ENCODE peak calls at places on chromosomes 7 and 10, in ten cellular contexts. One of them, this sample, is unnamed.

GRCh38 chr7:47783456-47784240 is 164.6 kb downstream of the PKD1L1 start:
- DNase-seq in tibial nerve: no peak
- DNase-seq in transverse colon: no peak
- DNase-seq in upper lobe of left lung: no peak
- DNase-seq in A549: peak; percentile 40
- DNase-seq in stomach: no peak
- DNase-seq in ovary: no peak
- DNase-seq in H1: no peak
- DNase-seq in HepG2: peak; percentile 61
- DNase-seq in sigmoid colon: peak; percentile 75
- DNase-seq in this sample: peak; percentile 50

GRCh38 chr10:11949152-11949551 is 93.5 kb downstream of the UPF2 start:
- DNase-seq in tibial nerve: no peak
- DNase-seq in A549: no peak
- DNase-seq in H1: no peak
- DNase-seq in HepG2: no peak
- DNase-seq in stomach: no peak
- DNase-seq in sigmoid colon: no peak
- DNase-seq in transverse colon: no peak
- DNase-seq in ovary: no peak
- DNase-seq in upper lobe of left lung: no peak
- DNase-seq in this sample: no peak

GRCh38 chr10:127776816-127777215 is 39.8 kb downstream of the FOXI2 start:
- DNase-seq in A549: no peak
- DNase-seq in sigmoid colon: no peak
- DNase-seq in HepG2: no peak
- DNase-seq in H1: no peak
- DNase-seq in stomach: no peak
- DNase-seq in tibial nerve: no peak
- DNase-seq in ovary: no peak
- DNase-seq in upper lobe of left lung: no peak
- DNase-seq in transverse colon: no peak
- DNase-seq in this sample: peak; percentile 79

GRCh38 chr7:149414745-149415390 is 46.0 kb downstream of the ZNF777 start:
- DNase-seq in upper lobe of left lung: peak; percentile 75
- DNase-seq in A549: no peak
- DNase-seq in stomach: no peak
- DNase-seq in tibial nerve: peak; percentile 36
- DNase-seq in sigmoid colon: peak; percentile 87
- DNase-seq in ovary: peak; percentile 64
- DNase-seq in transverse colon: peak; percentile 42
- DNase-seq in HepG2: no peak
- DNase-seq in H1: peak; percentile 94
- DNase-seq in this sample: peak; percentile 91

GRCh38 chr7:104643587-104644217 is 315.3 kb downstream of the LHFPL3 start:
- DNase-seq in sigmoid colon: no peak
- DNase-seq in stomach: no peak
- DNase-seq in transverse colon: no peak
- DNase-seq in H1: peak; percentile 7
- DNase-seq in HepG2: peak; percentile 7
- DNase-seq in ovary: no peak
- DNase-seq in tibial nerve: no peak
- DNase-seq in A549: peak; percentile 15
- DNase-seq in upper lobe of left lung: no peak
- DNase-seq in this sample: no peak

GRCh38 chr10:99598781-99599481 is 21.3 kb downstream of the SLC25A28 start:
- DNase-seq in upper lobe of left lung: no peak
- DNase-seq in ovary: no peak
- DNase-seq in A549: no peak
- DNase-seq in transverse colon: no peak
- DNase-seq in HepG2: no peak
- DNase-seq in sigmoid colon: no peak
- DNase-seq in stomach: no peak
- DNase-seq in tibial nerve: no peak
- DNase-seq in H1: no peak
- DNase-seq in this sample: no peak

GRCh38 chr10:100715101-100715444 is 30.3 kb upstream of the PAX2 start:
- DNase-seq in tibial nerve: no peak
- DNase-seq in A549: no peak
- DNase-seq in stomach: no peak
- DNase-seq in HepG2: no peak
- DNase-seq in sigmoid colon: no peak
- DNase-seq in upper lobe of left lung: no peak
- DNase-seq in transverse colon: no peak
- DNase-seq in H1: no peak
- DNase-seq in ovary: no peak
- DNase-seq in this sample: no peak

GRCh38 chr7:152149363-152149762 is 123.9 kb downstream of the GALNT11 start:
- DNase-seq in HepG2: no peak
- DNase-seq in A549: no peak
- DNase-seq in transverse colon: no peak
- DNase-seq in upper lobe of left lung: no peak
- DNase-seq in H1: no peak
- DNase-seq in ovary: no peak
- DNase-seq in tibial nerve: no peak
- DNase-seq in sigmoid colon: no peak
- DNase-seq in stomach: no peak
- DNase-seq in this sample: no peak

GRCh38 chr7:36487756-36488336 is 98.2 kb downstream of the ANLN start:
- DNase-seq in stomach: no peak
- DNase-seq in ovary: no peak
- DNase-seq in H1: no peak
- DNase-seq in sigmoid colon: no peak
- DNase-seq in A549: peak; percentile 47
- DNase-seq in tibial nerve: no peak
- DNase-seq in upper lobe of left lung: no peak
- DNase-seq in transverse colon: no peak
- DNase-seq in HepG2: peak; percentile 39
- DNase-seq in this sample: no peak

GRCh38 chr7:42236266-42237161 is 495 bp downstream of the GLI3 start:
- DNase-seq in sigmoid colon: peak; percentile 84
- DNase-seq in ovary: peak; percentile 84
- DNase-seq in upper lobe of left lung: peak; percentile 91
- DNase-seq in tibial nerve: peak; percentile 37
- DNase-seq in H1: no peak
- DNase-seq in transverse colon: peak; percentile 27
- DNase-seq in stomach: no peak
- DNase-seq in HepG2: no peak
- DNase-seq in A549: peak; percentile 18
- DNase-seq in this sample: no peak

GRCh38 chr7:27187702-27188665 is 3.0 kb upstream of the HOXA11 start:
- DNase-seq in transverse colon: peak; percentile 35
- DNase-seq in stomach: peak; percentile 20
- DNase-seq in sigmoid colon: peak; percentile 70
- DNase-seq in tibial nerve: peak; percentile 13
- DNase-seq in A549: no peak
- DNase-seq in upper lobe of left lung: peak; percentile 58
- DNase-seq in H1: no peak
- DNase-seq in HepG2: no peak
- DNase-seq in ovary: no peak
- DNase-seq in this sample: no peak

GRCh38 chr7:106070567-106071254 is 41.4 kb downstream of the SYPL1 start:
- DNase-seq in A549: no peak
- DNase-seq in tibial nerve: no peak
- DNase-seq in stomach: no peak
- DNase-seq in upper lobe of left lung: no peak
- DNase-seq in transverse colon: no peak
- DNase-seq in sigmoid colon: no peak
- DNase-seq in H1: no peak
- DNase-seq in ovary: no peak
- DNase-seq in HepG2: no peak
- DNase-seq in this sample: no peak

GRCh38 chr7:13800694-13801448 is 188.6 kb downstream of the ETV1 start:
- DNase-seq in tibial nerve: no peak
- DNase-seq in A549: no peak
- DNase-seq in transverse colon: no peak
- DNase-seq in ovary: no peak
- DNase-seq in stomach: peak; percentile 42
- DNase-seq in H1: no peak
- DNase-seq in sigmoid colon: no peak
- DNase-seq in upper lobe of left lung: no peak
- DNase-seq in HepG2: no peak
- DNase-seq in this sample: no peak

GRCh38 chr7:55983537-55983936 is 19.2 kb downstream of the NIPSNAP2 start:
- DNase-seq in stomach: no peak
- DNase-seq in sigmoid colon: no peak
- DNase-seq in HepG2: no peak
- DNase-seq in tibial nerve: no peak
- DNase-seq in H1: no peak
- DNase-seq in upper lobe of left lung: no peak
- DNase-seq in transverse colon: no peak
- DNase-seq in ovary: no peak
- DNase-seq in A549: no peak
- DNase-seq in this sample: no peak
- TF ChIP-seq EP300 in stomach: no peak
- TF ChIP-seq EP300 in sigmoid colon: no peak
- TF ChIP-seq EP300 in HepG2: no peak
- TF ChIP-seq EP300 in tibial nerve: no peak
- TF ChIP-seq EP300 in H1: no peak
- TF ChIP-seq EP300 in upper lobe of left lung: no peak
- TF ChIP-seq EP300 in transverse colon: no peak
- TF ChIP-seq EP300 in ovary: no peak
- TF ChIP-seq EP300 in A549: no peak
- TF ChIP-seq EP300 in this sample: no peak

GRCh38 chr10:79009144-79009543 is 59.6 kb upstream of the ZMIZ1 start:
- DNase-seq in stomach: no peak
- DNase-seq in upper lobe of left lung: no peak
- DNase-seq in transverse colon: no peak
- DNase-seq in H1: no peak
- DNase-seq in A549: no peak
- DNase-seq in HepG2: no peak
- DNase-seq in ovary: no peak
- DNase-seq in sigmoid colon: no peak
- DNase-seq in tibial nerve: no peak
- DNase-seq in this sample: no peak

GRCh38 chr10:79014796-79015195 is 54.0 kb upstream of the ZMIZ1 start:
- DNase-seq in A549: no peak
- DNase-seq in H1: no peak
- DNase-seq in upper lobe of left lung: no peak
- DNase-seq in ovary: peak; percentile 37
- DNase-seq in sigmoid colon: no peak
- DNase-seq in stomach: no peak
- DNase-seq in HepG2: no peak
- DNase-seq in transverse colon: no peak
- DNase-seq in tibial nerve: no peak
- DNase-seq in this sample: no peak

GRCh38 chr10:79017882-79018550 is 50.8 kb upstream of the ZMIZ1 start:
- DNase-seq in stomach: no peak
- DNase-seq in ovary: no peak
- DNase-seq in transverse colon: no peak
- DNase-seq in A549: no peak
- DNase-seq in sigmoid colon: peak; percentile 53
- DNase-seq in HepG2: no peak
- DNase-seq in upper lobe of left lung: no peak
- DNase-seq in H1: no peak
- DNase-seq in tibial nerve: no peak
- DNase-seq in this sample: no peak

GRCh38 chr10:79012567-79012966 is 56.2 kb upstream of the ZMIZ1 start:
- DNase-seq in HepG2: no peak
- DNase-seq in tibial nerve: no peak
- DNase-seq in stomach: no peak
- DNase-seq in upper lobe of left lung: no peak
- DNase-seq in sigmoid colon: no peak
- DNase-seq in ovary: no peak
- DNase-seq in H1: no peak
- DNase-seq in A549: no peak
- DNase-seq in transverse colon: no peak
- DNase-seq in this sample: no peak

DNA sequence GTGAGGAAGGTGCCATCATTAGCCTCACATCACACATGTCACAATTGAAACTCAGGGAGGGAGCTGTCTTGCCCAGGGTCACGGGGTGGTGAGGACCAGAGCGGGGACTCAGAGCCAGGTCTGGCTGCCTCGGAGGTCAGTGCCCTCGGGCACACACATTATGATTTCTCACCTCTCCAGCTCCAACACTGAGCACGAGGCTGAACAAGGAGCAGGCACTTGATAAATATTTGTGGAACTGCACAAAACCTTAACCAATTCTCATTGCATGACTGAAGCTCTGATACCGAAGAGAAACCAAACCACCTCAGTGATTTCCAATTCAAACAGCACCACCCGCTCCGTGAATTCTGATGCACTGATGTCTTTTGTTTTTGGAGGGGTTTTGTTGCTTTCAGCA is 55.4 kb upstream of the ZMIZ1 start:
- DNase-seq in HepG2: no peak
- DNase-seq in sigmoid colon: no peak
- DNase-seq in stomach: no peak
- DNase-seq in ovary: no peak
- DNase-seq in transverse colon: no peak
- DNase-seq in A549: no peak
- DNase-seq in tibial nerve: no peak
- DNase-seq in H1: no peak
- DNase-seq in upper lobe of left lung: no peak
- DNase-seq in this sample: no peak
- TF ChIP-seq EP300 in HepG2: no peak
- TF ChIP-seq EP300 in sigmoid colon: no peak
- TF ChIP-seq EP300 in stomach: no peak
- TF ChIP-seq EP300 in ovary: no peak
- TF ChIP-seq EP300 in transverse colon: no peak
- TF ChIP-seq EP300 in A549: no peak
- TF ChIP-seq EP300 in tibial nerve: no peak
- TF ChIP-seq EP300 in H1: no peak
- TF ChIP-seq EP300 in upper lobe of left lung: no peak
- TF ChIP-seq EP300 in this sample: no peak

DNA sequence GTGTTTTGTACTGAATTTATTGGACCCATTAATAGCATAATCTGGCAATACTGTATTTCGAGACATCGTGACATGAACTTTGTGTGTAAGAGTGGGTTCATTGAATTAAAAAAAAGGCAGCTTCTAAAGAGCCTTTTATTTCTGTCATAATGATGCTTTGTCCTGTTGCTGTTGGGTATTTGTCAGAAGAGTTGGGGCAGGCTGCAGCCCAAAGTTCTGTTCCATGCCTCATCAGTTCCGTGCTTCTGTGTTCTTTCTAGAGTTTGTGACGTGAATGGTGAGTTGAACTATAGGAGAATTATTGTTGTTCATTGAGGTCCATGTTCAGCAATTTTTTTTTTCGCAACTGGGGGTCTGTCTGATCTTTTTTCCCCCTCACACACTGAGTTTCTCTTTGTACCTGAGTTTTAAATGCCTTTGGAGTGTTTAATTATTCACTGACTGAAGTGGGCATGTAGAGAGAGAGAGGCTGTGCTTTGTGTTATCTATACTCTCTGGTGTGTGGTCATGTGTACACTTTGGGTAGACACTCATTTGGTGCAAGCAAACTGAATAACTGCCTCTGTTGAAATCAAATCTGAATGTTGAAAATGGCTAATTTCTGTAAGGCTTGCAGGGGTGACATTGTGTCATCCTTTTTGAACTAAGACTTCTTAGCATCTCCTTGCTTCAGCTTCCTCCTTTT is 69.8 kb downstream of the ADD3 start:
- DNase-seq in sigmoid colon: no peak
- DNase-seq in transverse colon: no peak
- DNase-seq in stomach: no peak
- DNase-seq in H1: no peak
- DNase-seq in A549: no peak
- DNase-seq in HepG2: peak; percentile 81
- DNase-seq in upper lobe of left lung: no peak
- DNase-seq in tibial nerve: no peak
- DNase-seq in ovary: no peak
- DNase-seq in this sample: no peak
- TF ChIP-seq EP300 in sigmoid colon: peak; percentile 19
- TF ChIP-seq EP300 in transverse colon: no peak
- TF ChIP-seq EP300 in stomach: no peak
- TF ChIP-seq EP300 in H1: no peak
- TF ChIP-seq EP300 in A549: no peak
- TF ChIP-seq EP300 in HepG2: no peak
- TF ChIP-seq EP300 in upper lobe of left lung: no peak
- TF ChIP-seq EP300 in tibial nerve: no peak
- TF ChIP-seq EP300 in ovary: no peak
- TF ChIP-seq EP300 in this sample: no peak

GRCh38 chr7:88670536-88670935 is 89.0 kb upstream of the ZNF804B start:
- DNase-seq in HepG2: no peak
- DNase-seq in stomach: no peak
- DNase-seq in upper lobe of left lung: no peak
- DNase-seq in sigmoid colon: no peak
- DNase-seq in ovary: no peak
- DNase-seq in A549: no peak
- DNase-seq in transverse colon: no peak
- DNase-seq in H1: no peak
- DNase-seq in tibial nerve: no peak
- DNase-seq in this sample: no peak
- TF ChIP-seq EP300 in HepG2: no peak
- TF ChIP-seq EP300 in stomach: no peak
- TF ChIP-seq EP300 in upper lobe of left lung: no peak
- TF ChIP-seq EP300 in sigmoid colon: no peak
- TF ChIP-seq EP300 in ovary: no peak
- TF ChIP-seq EP300 in A549: no peak
- TF ChIP-seq EP300 in transverse colon: no peak
- TF ChIP-seq EP300 in H1: no peak
- TF ChIP-seq EP300 in tibial nerve: no peak
- TF ChIP-seq EP300 in this sample: no peak

This sample was measured in esophagus muscularis mucosa.